ENCODE peak calls at places on chromosomes 5 and 9, in six cellular contexts. One of them, this sample, is unnamed.

GRCh38 chr9:27369591-27369990 is 72.6 kb upstream of the EQTN start:
- DNase-seq in GM20000: no peak
- DNase-seq in psoas muscle: no peak
- DNase-seq in HFFc6: no peak
- DNase-seq in tibial artery: no peak
- DNase-seq in A673: no peak
- DNase-seq in this sample: no peak

GRCh38 chr9:136582977-136583735 is 37.3 kb upstream of the NOTCH1 start:
- DNase-seq in GM20000: no peak
- DNase-seq in HFFc6: no peak
- DNase-seq in psoas muscle: peak
- DNase-seq in tibial artery: no peak
- DNase-seq in A673: no peak
- DNase-seq in this sample: no peak

GRCh38 chr5:149959406-149960236 is 937 bp upstream of the SLC26A2 start:
- DNase-seq in tibial artery: no peak
- DNase-seq in A673: peak
- DNase-seq in psoas muscle: no peak
- DNase-seq in GM20000: peak
- DNase-seq in HFFc6: peak
- DNase-seq in this sample: peak

GRCh38 chr5:55856511-55857246 is 5.5 kb downstream of the IL31RA start:
- DNase-seq in GM20000: no peak
- DNase-seq in A673: no peak
- DNase-seq in psoas muscle: no peak
- DNase-seq in HFFc6: no peak
- DNase-seq in tibial artery: no peak
- DNase-seq in this sample: peak

GRCh38 chr9:65426231-65426630 is 141.2 kb upstream of the FOXD4L5 start:
- DNase-seq in psoas muscle: no peak
- DNase-seq in GM20000: no peak
- DNase-seq in HFFc6: no peak
- DNase-seq in A673: no peak
- DNase-seq in tibial artery: no peak
- DNase-seq in this sample: no peak

GRCh38 chr5:161744276-161744675 is 58.8 kb downstream of the GABRA6 start:
- DNase-seq in A673: no peak
- DNase-seq in GM20000: no peak
- DNase-seq in tibial artery: no peak
- DNase-seq in psoas muscle: no peak
- DNase-seq in HFFc6: no peak
- DNase-seq in this sample: no peak

GRCh38 chr5:111615054-111615453 is 102.7 kb upstream of the STARD4 start:
- DNase-seq in A673: no peak
- DNase-seq in tibial artery: no peak
- DNase-seq in psoas muscle: no peak
- DNase-seq in HFFc6: no peak
- DNase-seq in GM20000: no peak
- DNase-seq in this sample: no peak

GRCh38 chr5:68419637-68420452 is 204.3 kb downstream of the PIK3R1 start:
- DNase-seq in tibial artery: peak
- DNase-seq in A673: peak
- DNase-seq in HFFc6: no peak
- DNase-seq in GM20000: no peak
- DNase-seq in psoas muscle: no peak
- DNase-seq in this sample: no peak

GRCh38 chr5:14859150-14859549 is 12.4 kb downstream of the ANKH start:
- DNase-seq in A673: no peak
- DNase-seq in tibial artery: no peak
- DNase-seq in psoas muscle: no peak
- DNase-seq in HFFc6: no peak
- DNase-seq in GM20000: no peak
- DNase-seq in this sample: no peak

GRCh38 chr9:137755261-137755927 is 122.2 kb upstream of the CACNA1B start:
- DNase-seq in psoas muscle: no peak
- DNase-seq in GM20000: no peak
- DNase-seq in tibial artery: no peak
- DNase-seq in A673: no peak
- DNase-seq in HFFc6: no peak
- DNase-seq in this sample: no peak
- TF ChIP-seq CTCF in psoas muscle: no peak
- TF ChIP-seq CTCF in GM20000: no peak
- TF ChIP-seq CTCF in tibial artery: no peak
- TF ChIP-seq CTCF in A673: no peak
- TF ChIP-seq CTCF in HFFc6: no peak
- TF ChIP-seq CTCF in this sample: no peak

DNA sequence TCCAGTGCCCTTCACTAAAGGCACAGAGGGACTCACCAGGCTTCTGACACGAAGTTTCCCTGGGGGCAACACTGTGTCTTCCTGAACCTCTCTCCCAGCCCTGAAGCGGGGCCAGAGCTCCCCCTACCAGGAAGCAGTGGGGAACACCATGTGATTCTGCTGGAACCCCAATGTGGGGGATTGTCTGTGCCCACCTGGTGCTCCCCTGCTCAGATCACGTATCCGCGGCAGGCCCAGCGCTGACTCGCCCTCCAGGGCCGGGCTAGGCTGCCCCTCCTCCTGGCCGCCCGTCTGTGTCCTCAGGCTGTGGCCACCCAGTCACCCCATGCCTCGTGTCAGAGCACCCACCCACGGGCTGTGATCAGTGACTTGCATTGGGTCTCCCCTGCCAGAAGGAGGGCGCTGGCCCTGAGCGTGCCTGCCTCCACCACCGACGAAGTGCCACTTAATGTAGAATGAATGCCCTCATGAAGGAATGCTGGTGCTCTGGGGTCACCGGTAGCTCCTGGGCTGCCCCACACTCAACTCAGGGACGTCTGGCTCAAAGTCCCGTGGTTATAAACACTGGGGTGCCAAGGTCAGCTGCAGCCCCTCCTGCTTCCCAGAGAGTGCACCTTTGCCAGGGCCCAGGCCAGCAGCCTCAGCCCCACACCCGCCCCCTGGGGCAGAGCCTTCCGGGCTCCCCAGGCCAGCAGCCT is 22.1 kb downstream of the SARDH start:
- DNase-seq in HFFc6: no peak
- DNase-seq in tibial artery: peak
- DNase-seq in A673: peak
- DNase-seq in psoas muscle: no peak
- DNase-seq in GM20000: no peak
- DNase-seq in this sample: peak
- TF ChIP-seq CTCF in HFFc6: peak
- TF ChIP-seq CTCF in tibial artery: no peak
- TF ChIP-seq CTCF in A673: peak
- TF ChIP-seq CTCF in psoas muscle: peak
- TF ChIP-seq CTCF in GM20000: no peak
- TF ChIP-seq CTCF in this sample: peak

GRCh38 chr9:93061791-93062299 is 3.3 kb downstream of the SUSD3 start:
- DNase-seq in GM20000: peak
- DNase-seq in tibial artery: no peak
- DNase-seq in HFFc6: no peak
- DNase-seq in A673: no peak
- DNase-seq in psoas muscle: no peak
- DNase-seq in this sample: peak
- TF ChIP-seq CTCF in GM20000: no peak
- TF ChIP-seq CTCF in tibial artery: no peak
- TF ChIP-seq CTCF in HFFc6: no peak
- TF ChIP-seq CTCF in A673: no peak
- TF ChIP-seq CTCF in psoas muscle: no peak
- TF ChIP-seq CTCF in this sample: peak

DNA sequence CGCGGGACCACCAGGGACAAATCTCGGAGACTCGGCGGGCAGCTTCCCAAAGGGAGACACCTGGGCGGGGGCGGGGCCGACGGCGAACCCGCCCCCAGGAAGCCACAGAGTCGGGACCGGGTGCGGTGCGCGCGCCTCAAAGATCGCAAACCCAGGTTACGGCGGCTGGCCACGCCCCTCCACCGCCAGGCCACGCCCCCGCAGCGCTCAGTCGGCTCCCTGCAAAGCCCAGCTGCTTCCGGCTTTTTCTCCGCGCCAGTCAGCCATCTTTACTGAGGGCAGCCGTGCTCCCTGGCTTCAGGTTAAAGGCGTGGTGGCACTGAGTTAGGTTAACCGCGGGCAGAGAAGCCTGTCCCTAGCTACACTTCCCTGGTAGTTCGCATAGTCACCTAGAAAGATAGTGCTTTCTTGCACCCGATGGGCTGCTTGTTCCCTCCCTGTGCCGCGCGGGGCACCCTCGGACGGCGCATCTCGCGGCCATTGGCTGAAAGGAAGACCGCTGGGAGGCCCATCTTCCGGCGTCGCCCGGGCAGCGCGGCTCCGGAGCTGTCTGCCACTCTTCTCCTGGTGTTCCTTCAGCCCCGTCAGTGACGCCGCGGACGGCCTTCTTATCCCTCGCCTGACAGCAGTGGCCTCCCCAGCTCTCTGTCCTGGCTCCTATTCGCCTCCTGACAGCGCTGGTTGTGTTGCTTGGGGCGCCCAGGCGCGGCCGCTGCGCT is at the start of gene TBC1D2:
- DNase-seq in HFFc6: peak
- DNase-seq in GM20000: peak
- DNase-seq in psoas muscle: peak
- DNase-seq in A673: peak
- DNase-seq in tibial artery: peak
- DNase-seq in this sample: peak
- TF ChIP-seq CTCF in HFFc6: peak
- TF ChIP-seq CTCF in GM20000: no peak
- TF ChIP-seq CTCF in psoas muscle: no peak
- TF ChIP-seq CTCF in A673: peak
- TF ChIP-seq CTCF in tibial artery: no peak
- TF ChIP-seq CTCF in this sample: peak

GRCh38 chr5:86986837-86987236 is 280.8 kb upstream of the RASA1 start:
- DNase-seq in GM20000: no peak
- DNase-seq in tibial artery: no peak
- DNase-seq in psoas muscle: no peak
- DNase-seq in A673: no peak
- DNase-seq in HFFc6: no peak
- DNase-seq in this sample: no peak
- TF ChIP-seq CTCF in GM20000: no peak
- TF ChIP-seq CTCF in tibial artery: no peak
- TF ChIP-seq CTCF in psoas muscle: no peak
- TF ChIP-seq CTCF in A673: no peak
- TF ChIP-seq CTCF in HFFc6: peak
- TF ChIP-seq CTCF in this sample: peak